ENCODE peak calls at places on chromosomes 12 and 14, in six cellular contexts. One of them, this sample, is unnamed.

GRCh38 chr12:6638305-6638704 is 2.5 kb upstream of the LPAR5 start:
- ATAC-seq in upper lobe of left lung: peak
- ATAC-seq in HepG2: no peak
- ATAC-seq in K562: peak
- ATAC-seq in A549: no peak
- ATAC-seq in GM12878: no peak
- ATAC-seq in this sample: no peak

GRCh38 chr14:103687712-103688111 is 27.5 kb downstream of the XRCC3 start:
- ATAC-seq in upper lobe of left lung: no peak
- ATAC-seq in A549: no peak
- ATAC-seq in K562: no peak
- ATAC-seq in GM12878: no peak
- ATAC-seq in HepG2: no peak
- ATAC-seq in this sample: no peak

GRCh38 chr14:83044001-83044400 is 1510.3 kb upstream of the SEL1L start:
- ATAC-seq in A549: no peak
- ATAC-seq in HepG2: no peak
- ATAC-seq in upper lobe of left lung: no peak
- ATAC-seq in K562: no peak
- ATAC-seq in GM12878: no peak
- ATAC-seq in this sample: no peak

GRCh38 chr12:5034605-5035004 is 9.1 kb upstream of the KCNA5 start:
- ATAC-seq in upper lobe of left lung: no peak
- ATAC-seq in HepG2: no peak
- ATAC-seq in A549: no peak
- ATAC-seq in GM12878: peak
- ATAC-seq in K562: no peak
- ATAC-seq in this sample: no peak

GRCh38 chr12:66388512-66388911 is 86.2 kb downstream of the HELB start:
- ATAC-seq in upper lobe of left lung: peak
- ATAC-seq in A549: no peak
- ATAC-seq in HepG2: no peak
- ATAC-seq in GM12878: no peak
- ATAC-seq in K562: no peak
- ATAC-seq in this sample: peak

GRCh38 chr12:122362758-122363157 is 59.7 kb downstream of the CLIP1 start:
- ATAC-seq in HepG2: no peak
- ATAC-seq in K562: no peak
- ATAC-seq in A549: no peak
- ATAC-seq in upper lobe of left lung: no peak
- ATAC-seq in GM12878: no peak
- ATAC-seq in this sample: no peak

GRCh38 chr14:76456200-76456599 is 80.3 kb downstream of the ESRRB start:
- ATAC-seq in GM12878: peak
- ATAC-seq in HepG2: peak
- ATAC-seq in K562: peak
- ATAC-seq in A549: peak
- ATAC-seq in upper lobe of left lung: peak
- ATAC-seq in this sample: no peak

GRCh38 chr12:68040450-68041075 is 51.3 kb downstream of the IFNG-AS1 start:
- ATAC-seq in upper lobe of left lung: peak
- ATAC-seq in K562: peak
- ATAC-seq in A549: peak
- ATAC-seq in HepG2: peak
- ATAC-seq in GM12878: peak
- ATAC-seq in this sample: peak

GRCh38 chr12:41442905-41443304 is 254.8 kb downstream of the PDZRN4 start:
- ATAC-seq in A549: no peak
- ATAC-seq in HepG2: no peak
- ATAC-seq in GM12878: no peak
- ATAC-seq in upper lobe of left lung: no peak
- ATAC-seq in K562: no peak
- ATAC-seq in this sample: no peak

GRCh38 chr12:104510873-104511243 is 54.1 kb downstream of the CHST11 start:
- ATAC-seq in HepG2: no peak
- ATAC-seq in A549: no peak
- ATAC-seq in GM12878: no peak
- ATAC-seq in K562: peak
- ATAC-seq in upper lobe of left lung: peak
- ATAC-seq in this sample: no peak

GRCh38 chr14:62409909-62410308 is 635.3 kb downstream of the KCNH5 start:
- ATAC-seq in upper lobe of left lung: no peak
- ATAC-seq in GM12878: no peak
- ATAC-seq in HepG2: no peak
- ATAC-seq in A549: no peak
- ATAC-seq in K562: no peak
- ATAC-seq in this sample: no peak

DNA sequence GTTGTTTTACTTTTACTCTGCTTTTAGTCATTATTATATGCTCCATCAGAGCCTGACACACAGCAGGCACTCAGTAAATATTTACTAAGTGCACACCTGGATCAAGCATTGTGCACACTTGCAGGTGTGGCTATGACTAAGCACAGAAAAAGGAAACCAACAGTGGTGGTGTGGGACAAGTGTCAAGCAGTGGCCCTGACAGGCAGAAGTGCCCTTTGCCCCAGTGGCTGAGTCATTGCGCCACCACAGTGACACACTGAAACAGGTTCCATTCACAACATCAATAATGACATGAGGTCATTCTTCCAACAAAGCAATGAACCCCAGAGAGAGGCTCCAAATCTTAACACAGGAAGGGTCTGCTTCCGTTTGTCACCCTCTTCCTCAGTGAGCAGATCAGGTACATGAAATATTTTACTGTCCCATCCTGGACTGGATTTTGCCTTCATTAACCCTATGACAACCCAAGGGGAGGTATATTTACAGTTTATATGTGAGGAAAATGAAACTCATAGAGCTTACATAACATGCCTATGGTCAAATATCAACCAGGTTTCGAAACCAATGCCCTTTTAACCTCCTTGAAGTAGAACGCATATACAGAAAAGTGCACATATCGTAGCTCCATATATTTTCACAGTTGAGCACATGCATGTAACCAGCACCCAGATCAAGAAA is 82.6 kb upstream of the GTF2A1 start:
- ATAC-seq in K562: peak
- ATAC-seq in GM12878: peak
- ATAC-seq in HepG2: peak
- ATAC-seq in upper lobe of left lung: peak
- ATAC-seq in A549: peak
- ATAC-seq in this sample: peak
- TF ChIP-seq EP300 in K562: peak
- TF ChIP-seq EP300 in GM12878: no peak
- TF ChIP-seq EP300 in HepG2: peak
- TF ChIP-seq EP300 in upper lobe of left lung: no peak
- TF ChIP-seq EP300 in A549: no peak
- TF ChIP-seq EP300 in this sample: no peak

DNA sequence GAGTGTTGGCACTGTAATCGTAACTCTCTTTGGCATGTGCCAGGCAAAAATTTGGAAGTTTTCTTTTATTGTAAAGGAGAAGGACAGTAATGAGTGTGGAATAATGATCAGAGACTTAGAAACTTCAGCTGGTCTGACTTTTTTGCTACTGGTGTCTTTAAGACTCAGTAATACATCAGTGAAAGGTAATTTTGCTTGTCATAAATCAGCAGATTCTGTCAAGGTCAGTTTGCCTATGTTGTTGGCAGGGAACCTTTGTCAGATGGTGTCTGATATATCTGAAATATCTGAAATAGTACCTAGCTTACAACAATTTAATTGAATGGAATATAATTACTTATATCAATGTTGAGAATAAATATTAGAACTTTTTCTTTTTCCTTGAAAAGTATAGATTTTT is 516.9 kb downstream of the LRFN5 start:
- ATAC-seq in GM12878: no peak
- ATAC-seq in A549: no peak
- ATAC-seq in upper lobe of left lung: no peak
- ATAC-seq in HepG2: no peak
- ATAC-seq in K562: no peak
- ATAC-seq in this sample: no peak
- TF ChIP-seq EP300 in GM12878: no peak
- TF ChIP-seq EP300 in A549: no peak
- TF ChIP-seq EP300 in upper lobe of left lung: no peak
- TF ChIP-seq EP300 in HepG2: no peak
- TF ChIP-seq EP300 in K562: no peak
- TF ChIP-seq EP300 in this sample: no peak

DNA sequence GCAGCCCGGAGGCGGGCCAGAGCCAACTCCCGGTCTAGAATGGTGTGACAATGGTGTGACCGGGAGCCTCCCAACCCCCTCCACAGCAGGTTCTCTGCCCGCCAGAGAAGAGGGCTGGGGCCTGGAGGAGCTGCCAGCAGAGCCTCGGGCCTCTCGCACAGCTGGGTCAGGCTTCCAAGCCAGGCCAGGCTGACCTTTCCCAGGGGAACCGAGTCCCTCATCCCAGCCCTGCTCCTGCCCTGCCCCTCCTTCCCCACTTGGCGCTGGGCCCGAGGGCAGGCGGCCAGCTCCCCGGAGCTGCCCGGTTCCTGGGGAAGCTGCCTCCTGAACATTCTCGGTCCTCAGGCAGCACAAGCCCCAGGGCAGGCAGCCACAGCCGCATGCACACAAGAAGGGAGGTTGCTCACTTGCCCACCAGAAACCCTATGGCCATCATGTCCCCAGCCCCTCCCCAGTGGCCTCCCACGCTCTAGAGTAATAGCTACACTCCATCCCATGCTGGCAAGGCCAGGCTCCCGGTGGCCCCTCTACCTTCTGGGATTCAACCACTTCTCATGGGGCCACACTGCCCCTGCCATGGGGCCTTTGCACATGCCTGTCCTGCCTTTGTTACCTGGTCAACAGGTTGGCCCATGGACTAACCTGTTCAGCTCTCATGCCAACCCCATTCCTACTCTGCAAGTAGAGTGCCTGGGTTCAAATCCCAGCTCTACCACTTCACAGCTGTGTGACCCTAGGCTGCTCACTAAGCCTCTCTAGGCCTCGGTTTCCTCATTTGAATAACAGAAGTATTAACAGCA is 98.3 kb downstream of the RFLNA start:
- ATAC-seq in K562: no peak
- ATAC-seq in GM12878: no peak
- ATAC-seq in upper lobe of left lung: peak
- ATAC-seq in HepG2: no peak
- ATAC-seq in A549: peak
- ATAC-seq in this sample: peak
- TF ChIP-seq EP300 in K562: no peak
- TF ChIP-seq EP300 in GM12878: no peak
- TF ChIP-seq EP300 in upper lobe of left lung: peak
- TF ChIP-seq EP300 in HepG2: no peak
- TF ChIP-seq EP300 in A549: peak
- TF ChIP-seq EP300 in this sample: no peak

DNA sequence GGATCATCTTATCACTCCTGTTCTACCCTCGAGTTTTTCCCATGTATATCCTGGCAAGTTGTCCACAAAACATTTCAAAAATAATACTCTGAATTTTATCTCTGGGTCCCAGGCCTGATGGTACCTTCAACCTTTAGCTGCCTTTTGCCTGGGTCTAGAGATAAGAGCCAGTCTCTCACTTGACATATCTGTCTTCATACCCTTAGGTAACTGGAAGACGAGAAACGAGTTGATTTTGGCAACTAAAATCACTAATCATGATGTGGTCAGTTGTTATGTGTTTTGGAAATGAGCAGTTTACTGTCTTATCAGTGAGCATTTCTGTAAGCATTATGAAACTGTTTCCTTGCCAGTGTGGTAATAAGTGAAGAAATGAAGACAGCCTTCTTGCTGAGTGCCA is 6.3 kb downstream of the RNF10 start:
- ATAC-seq in HepG2: no peak
- ATAC-seq in A549: no peak
- ATAC-seq in GM12878: no peak
- ATAC-seq in K562: peak
- ATAC-seq in upper lobe of left lung: peak
- ATAC-seq in this sample: peak
- TF ChIP-seq EP300 in HepG2: no peak
- TF ChIP-seq EP300 in A549: no peak
- TF ChIP-seq EP300 in GM12878: no peak
- TF ChIP-seq EP300 in K562: peak
- TF ChIP-seq EP300 in upper lobe of left lung: no peak
- TF ChIP-seq EP300 in this sample: no peak

DNA sequence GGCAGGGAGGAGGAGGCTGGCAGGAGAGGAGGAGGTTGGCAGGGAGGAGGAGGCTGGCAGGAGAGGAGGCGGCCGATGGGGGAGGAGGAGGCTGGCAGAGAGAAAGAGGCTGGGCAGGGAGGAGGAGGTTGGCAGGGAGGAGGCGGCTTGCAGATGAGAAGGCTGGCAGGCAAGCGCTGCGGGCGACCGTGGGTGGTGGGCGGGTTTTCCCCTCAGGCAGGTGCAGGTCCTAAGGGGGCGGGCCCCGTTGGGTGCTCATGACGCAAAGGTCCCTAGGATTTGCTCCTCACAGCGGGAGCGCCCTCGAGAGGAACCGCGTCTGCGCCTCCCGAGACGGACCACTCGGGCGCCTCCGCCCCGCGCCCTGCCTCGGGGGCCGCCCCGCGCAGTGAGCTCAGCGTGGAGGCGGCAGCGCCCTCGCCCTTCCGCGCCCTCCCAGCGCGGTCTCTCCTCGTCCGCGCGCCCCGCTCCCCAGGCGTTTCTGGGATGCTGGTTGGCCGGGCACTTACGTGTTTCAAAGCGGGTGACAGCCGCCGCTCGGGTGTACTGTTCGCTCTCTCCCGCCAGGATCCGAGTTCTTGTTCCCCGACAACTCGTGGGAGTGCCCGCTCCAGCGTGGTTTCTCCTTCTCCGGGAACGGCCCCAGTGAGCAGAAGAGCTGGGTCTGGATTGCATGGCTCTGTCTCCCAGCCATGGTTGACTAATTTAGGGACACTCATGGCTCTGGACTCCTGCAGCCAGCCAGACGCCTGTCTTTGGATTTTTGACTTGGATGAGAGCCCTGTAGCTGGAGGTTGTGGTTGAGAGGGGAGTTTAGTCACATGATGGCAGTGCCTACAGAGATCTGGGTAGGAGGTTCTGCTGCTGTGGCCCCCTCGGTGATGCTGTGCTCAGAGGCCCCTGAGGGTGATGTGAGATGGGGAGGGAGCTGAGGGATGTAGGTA is 64.1 kb upstream of the PPP4R3A start:
- ATAC-seq in A549: peak
- ATAC-seq in K562: peak
- ATAC-seq in GM12878: peak
- ATAC-seq in upper lobe of left lung: peak
- ATAC-seq in HepG2: peak
- ATAC-seq in this sample: peak
- TF ChIP-seq EP300 in A549: no peak
- TF ChIP-seq EP300 in K562: no peak
- TF ChIP-seq EP300 in GM12878: no peak
- TF ChIP-seq EP300 in upper lobe of left lung: no peak
- TF ChIP-seq EP300 in HepG2: no peak
- TF ChIP-seq EP300 in this sample: no peak

DNA sequence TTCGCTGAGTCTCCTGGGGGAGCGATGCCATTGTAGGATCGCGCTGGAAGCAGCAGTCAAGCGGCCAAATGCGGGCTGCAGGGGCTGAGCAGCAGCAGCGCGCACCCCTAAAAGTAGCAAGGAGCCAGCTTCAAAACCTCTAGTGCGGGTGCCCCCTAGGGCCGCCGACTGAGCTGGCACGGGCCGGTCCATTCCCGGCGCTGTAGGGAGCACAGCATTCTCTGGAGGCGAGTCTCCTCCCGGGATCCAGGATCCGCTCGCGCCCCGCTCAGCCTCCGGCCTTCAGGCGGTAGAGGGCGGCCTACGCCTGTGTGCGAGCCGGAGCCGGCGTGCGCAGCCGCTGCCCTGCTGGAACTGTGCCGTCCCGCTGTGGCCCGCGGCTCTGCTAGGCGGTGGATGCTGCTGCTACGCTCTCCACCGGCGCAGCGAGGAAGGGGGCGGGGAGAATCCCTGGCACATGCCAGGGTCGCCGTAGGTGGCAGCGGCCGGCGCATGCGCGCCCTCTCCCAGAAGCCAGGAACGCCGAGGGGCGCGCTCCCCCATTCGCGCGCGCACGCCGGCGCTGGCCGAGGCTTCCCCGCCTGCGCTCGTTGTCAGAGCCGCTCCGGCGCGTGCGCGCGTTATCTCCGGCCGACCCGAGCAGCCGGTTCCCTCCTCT is at the start of gene FUT8:
- ATAC-seq in upper lobe of left lung: peak
- ATAC-seq in HepG2: peak
- ATAC-seq in K562: peak
- ATAC-seq in A549: peak
- ATAC-seq in GM12878: peak
- ATAC-seq in this sample: peak
- TF ChIP-seq EP300 in upper lobe of left lung: no peak
- TF ChIP-seq EP300 in HepG2: peak
- TF ChIP-seq EP300 in K562: no peak
- TF ChIP-seq EP300 in A549: no peak
- TF ChIP-seq EP300 in GM12878: no peak
- TF ChIP-seq EP300 in this sample: no peak

This sample was measured in gastroesophageal sphincter.